ENCODE peak calls at places on chromosomes 11 and 22, in four cellular contexts. R is WTC11, N is HepG2, G is GM12878. E is an unnamed sample.

GRCh38 chr11:104127828-104128227 is 36.1 kb downstream of the PDGFD start:
- DNase-seq in R (no peak), N (no peak), G (no peak), E (no peak)

GRCh38 chr11:27700351-27701261 is at the start of gene BDNF:
- DNase-seq in R (peak; percentile 45), N (no peak), G (no peak), E (no peak)

GRCh38 chr11:128548655-128549255 is 38.6 kb downstream of the ETS1 start:
- DNase-seq in R (peak; percentile 36), N (no peak), G (no peak), E (no peak)

GRCh38 chr22:44736581-44737413 is 15.6 kb upstream of the ARHGAP8 start:
- DNase-seq in R (no peak), N (no peak), G (no peak), E (no peak)

GRCh38 chr22:25169278-25170031 is 30.2 kb upstream of the CRYBB3 start:
- DNase-seq in R (no peak), N (peak; percentile 82), G (no peak), E (no peak)

GRCh38 chr11:116644201-116644947 is 128.4 kb downstream of the BUD13 start:
- DNase-seq in R (no peak), N (no peak), G (no peak), E (no peak)

GRCh38 chr11:44505591-44506054 is 59.8 kb upstream of the CD82 start:
- DNase-seq in R (no peak), N (no peak), G (no peak), E (no peak)

GRCh38 chr22:22369962-22370265 is 125.3 kb downstream of the VPREB1 start:
- DNase-seq in R (no peak), N (no peak), G (no peak), E (peak; percentile 21)

GRCh38 chr11:33040127-33040861 is 922 bp downstream of the TCP11L1 start:
- DNase-seq in R (no peak), N (no peak), G (no peak), E (peak; percentile 14)

GRCh38 chr11:71482216-71482615 is 29.2 kb downstream of the NADSYN1 start:
- DNase-seq in R (no peak), N (no peak), G (no peak), E (no peak)

GRCh38 chr11:8228206-8228605 is 35.5 kb downstream of the LMO1 start:
- DNase-seq in R (no peak), N (no peak), G (no peak), E (no peak)

GRCh38 chr11:73579641-73580434 is 18.1 kb downstream of the FAM168A start:
- DNase-seq in R (no peak), N (no peak), G (no peak), E (no peak)

GRCh38 chr11:67301313-67301921 is 1.9 kb upstream of the SSH3 start:
- DNase-seq in R (peak; percentile 11), N (no peak), G (no peak), E (no peak)

GRCh38 chr11:1753426-1754305 is 3.3 kb upstream of the IFITM10 start:
- DNase-seq in R (no peak), N (no peak), G (no peak), E (no peak)

GRCh38 chr22:38347944-38348750 is 30.9 kb upstream of the CSNK1E start:
- DNase-seq in R (no peak), N (no peak), G (no peak), E (no peak)

GRCh38 chr22:47625013-47625385 is 862.5 kb downstream of the TBC1D22A start:
- DNase-seq in R (no peak), N (no peak), G (no peak), E (no peak)

GRCh38 chr11:134333951-134334350 is 2.2 kb downstream of the GLB1L2 start:
- DNase-seq in R (no peak), N (no peak), G (no peak), E (no peak)

GRCh38 chr22:49103314-49104052 is 724.2 kb downstream of the BRD1 start:
- DNase-seq in R (no peak), N (no peak), G (no peak), E (no peak)

GRCh38 chr22:49394116-49394785 is 433.4 kb downstream of the BRD1 start:
- DNase-seq in R (no peak), N (no peak), G (no peak), E (no peak)

GRCh38 chr11:3867209-3868071 is 12.0 kb downstream of the STIM1 start:
- DNase-seq in R (no peak), N (peak; percentile 28), G (peak; percentile 66), E (peak; percentile 61)

GRCh38 chr11:32972781-32973180 is 42.9 kb upstream of the DEPDC7 start:
- DNase-seq in R (no peak), N (no peak), G (no peak), E (no peak)

GRCh38 chr22:43923191-43923590 is 414 bp upstream of the PNPLA3 start:
- DNase-seq in R (no peak), N (no peak), G (no peak), E (no peak)

GRCh38 chr11:22807391-22807790 is 22.2 kb downstream of the SVIP start:
- DNase-seq in R (no peak), N (no peak), G (no peak), E (no peak)
- TF ChIP-seq CBFB in R (no peak), N (no peak), G (no peak), E (no peak)

GRCh38 chr11:95345651-95346050 is 114.6 kb upstream of the SESN3 start:
- DNase-seq in R (no peak), N (no peak), G (no peak), E (no peak)
- TF ChIP-seq CBFB in R (no peak), N (no peak), G (no peak), E (no peak)

DNA sequence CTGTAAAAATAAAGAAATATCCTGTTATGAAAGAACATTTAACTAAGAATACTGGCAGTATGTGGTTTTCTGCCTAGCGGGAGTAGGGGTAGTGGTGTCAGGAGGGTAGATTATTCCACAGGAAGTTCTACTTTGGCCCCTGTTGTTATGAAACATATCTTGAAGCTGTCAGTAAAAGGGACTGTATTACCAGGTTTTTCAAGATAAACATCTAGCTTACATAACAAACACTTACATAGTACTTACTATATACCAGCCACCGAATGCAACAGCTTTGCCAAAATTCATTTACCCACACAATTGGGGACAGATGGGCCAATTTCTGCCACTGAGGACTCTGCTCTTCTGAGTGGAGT is 3.7 kb downstream of the TMEM123 start:
- DNase-seq in R (no peak), N (peak; percentile 53), G (no peak), E (no peak)
- TF ChIP-seq CBFB in R (no peak), N (no peak), G (no peak), E (no peak)

DNA sequence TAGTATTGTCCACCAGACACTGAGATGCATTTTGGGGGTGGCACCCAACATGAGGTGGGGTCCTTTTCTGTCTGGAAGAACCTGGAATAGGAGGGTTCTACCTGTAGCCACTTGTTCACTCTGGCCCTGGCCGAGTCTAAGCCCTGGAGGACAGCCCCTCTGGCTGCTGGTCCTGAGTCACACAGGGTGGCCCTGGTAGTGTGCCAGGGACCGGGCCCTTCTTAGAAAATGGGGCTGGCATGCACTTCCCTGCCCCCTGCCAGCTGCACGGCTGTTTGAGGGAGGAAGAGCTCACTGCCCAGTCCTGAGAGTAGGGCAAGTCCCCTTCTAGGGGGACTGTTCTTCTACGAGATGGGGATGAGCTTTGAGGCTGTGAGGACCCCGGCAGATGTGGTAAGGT is 2.2 kb downstream of the PLCB3 start:
- DNase-seq in R (no peak), N (no peak), G (no peak), E (no peak)
- TF ChIP-seq CBFB in R (no peak), N (no peak), G (no peak), E (no peak)

GRCh38 chr11:78193806-78194205 is 5.1 kb downstream of the USP35 start:
- DNase-seq in R (no peak), N (no peak), G (no peak), E (no peak)

GRCh38 chr11:78190871-78191538 is 2.3 kb downstream of the USP35 start:
- DNase-seq in R (no peak), N (peak; percentile 32), G (no peak), E (no peak)

GRCh38 chr11:78192911-78193341 is 4.2 kb downstream of the USP35 start:
- DNase-seq in R (no peak), N (no peak), G (no peak), E (no peak)

GRCh38 chr11:78190374-78190773 is 1.7 kb downstream of the USP35 start:
- DNase-seq in R (no peak), N (no peak), G (peak; percentile 19), E (no peak)

GRCh38 chr11:78192223-78192719 is 3.6 kb downstream of the USP35 start:
- DNase-seq in R (no peak), N (no peak), G (no peak), E (peak; percentile 55)
- TF ChIP-seq CBFB in R (no peak), N (no peak), G (no peak), E (no peak)

GRCh38 chr11:121716060-121716459 is 263.3 kb upstream of the SORL1-AS1 start:
- DNase-seq in R (no peak), N (no peak), G (no peak), E (no peak)
- TF ChIP-seq CBFB in R (no peak), N (no peak), G (no peak), E (no peak)

GRCh38 chr11:17572359-17572690 is 25.3 kb downstream of the OTOG start:
- DNase-seq in R (no peak), N (no peak), G (no peak), E (peak; percentile 14)
- TF ChIP-seq CBFB in R (no peak), N (no peak), G (no peak), E (no peak)